ENCODE peak calls at places on chromosomes 2 and 18, in five cellular contexts. X is tibial nerve, O is WTC11, F is lower lobe of right lung, W is SK-N-SH. M is an unnamed sample.

GRCh38 chr2:113232123-113232522 is 46.6 kb downstream of the PAX8 start:
- DNase-seq in O (no peak), W (no peak), X (no peak), F (no peak), M (no peak)

GRCh38 chr2:231124833-231125232 is at the start of gene HTR2B:
- DNase-seq in F (no peak), X (peak), O (no peak), W (peak), M (no peak)

GRCh38 chr2:173934895-173935294 is 30.3 kb downstream of the SP3 start:
- DNase-seq in W (no peak), F (no peak), X (no peak), O (no peak), M (no peak)

GRCh38 chr2:19769513-19769912 is 132.3 kb downstream of the TTC32 start:
- DNase-seq in O (no peak), F (no peak), W (no peak), X (no peak), M (no peak)

GRCh38 chr2:181106229-181106628 is 125.8 kb downstream of the UBE2E3 start:
- DNase-seq in F (no peak), O (no peak), W (peak), X (no peak), M (no peak)

GRCh38 chr18:2901405-2901989 is 54.7 kb downstream of the EMILIN2 start:
- DNase-seq in W (no peak), F (no peak), X (no peak), O (no peak), M (no peak)

GRCh38 chr2:221243758-221244157 is 328.3 kb downstream of the EPHA4 start:
- DNase-seq in X (no peak), F (no peak), O (no peak), W (no peak), M (no peak)

GRCh38 chr2:96174251-96175144 is 29.3 kb upstream of the DUSP2 start:
- DNase-seq in W (peak), O (peak), X (peak), F (peak), M (peak)

GRCh38 chr2:149738771-149739170 is 151.2 kb upstream of the MMADHC start:
- DNase-seq in F (no peak), O (no peak), W (no peak), X (no peak), M (no peak)

GRCh38 chr2:179883407-179883806 is 22.0 kb upstream of the ZNF385B start:
- DNase-seq in O (no peak), X (no peak), F (no peak), W (no peak), M (no peak)

GRCh38 chr2:241780939-241781569 is 4.4 kb downstream of the GAL3ST2 start:
- DNase-seq in W (no peak), F (no peak), X (no peak), O (no peak), M (no peak)

GRCh38 chr2:88211809-88212154 is 41.6 kb downstream of the THNSL2 start:
- DNase-seq in X (no peak), F (no peak), O (no peak), W (no peak), M (no peak)

GRCh38 chr2:241844066-241844728 is 14.5 kb downstream of the PDCD1 start:
- DNase-seq in O (peak), W (peak), F (peak), X (peak), M (peak)

GRCh38 chr18:70374154-70374553 is 85.3 kb downstream of the SOCS6 start:
- DNase-seq in W (no peak), X (no peak), F (no peak), O (no peak), M (no peak)

GRCh38 chr2:171034315-171034714 is 105.3 kb downstream of the GORASP2 start:
- DNase-seq in X (no peak), W (no peak), F (no peak), O (no peak), M (no peak)

GRCh38 chr2:111169268-111169667 is 48.6 kb downstream of the BCL2L11 start:
- DNase-seq in X (no peak), F (no peak), W (no peak), O (no peak), M (no peak)

DNA sequence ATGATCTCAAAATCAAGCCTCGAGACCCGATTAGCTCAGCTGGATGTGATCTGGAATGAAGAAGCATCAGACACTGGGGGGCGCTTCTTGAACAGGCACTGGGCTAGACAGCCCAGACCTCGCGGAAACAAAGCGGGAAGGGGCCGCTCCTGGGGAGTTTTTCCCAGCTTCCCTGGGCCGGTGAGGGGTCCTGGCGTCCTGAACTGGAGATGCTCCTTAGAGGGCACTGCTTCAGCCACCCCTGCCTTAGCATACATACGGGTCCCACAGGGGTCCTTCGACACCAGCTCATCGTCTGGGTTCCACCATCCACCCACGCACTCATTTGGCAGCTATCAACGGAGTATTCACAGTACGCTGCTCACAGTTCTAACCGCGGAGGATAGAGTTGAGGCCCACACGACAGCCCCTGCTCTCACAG is 146.7 kb downstream of the TSN start:
- DNase-seq in O (peak), F (no peak), X (peak), W (no peak), M (no peak)
- TF ChIP-seq CTCF in O (no peak), F (no peak), X (peak), W (no peak), M (no peak)

DNA sequence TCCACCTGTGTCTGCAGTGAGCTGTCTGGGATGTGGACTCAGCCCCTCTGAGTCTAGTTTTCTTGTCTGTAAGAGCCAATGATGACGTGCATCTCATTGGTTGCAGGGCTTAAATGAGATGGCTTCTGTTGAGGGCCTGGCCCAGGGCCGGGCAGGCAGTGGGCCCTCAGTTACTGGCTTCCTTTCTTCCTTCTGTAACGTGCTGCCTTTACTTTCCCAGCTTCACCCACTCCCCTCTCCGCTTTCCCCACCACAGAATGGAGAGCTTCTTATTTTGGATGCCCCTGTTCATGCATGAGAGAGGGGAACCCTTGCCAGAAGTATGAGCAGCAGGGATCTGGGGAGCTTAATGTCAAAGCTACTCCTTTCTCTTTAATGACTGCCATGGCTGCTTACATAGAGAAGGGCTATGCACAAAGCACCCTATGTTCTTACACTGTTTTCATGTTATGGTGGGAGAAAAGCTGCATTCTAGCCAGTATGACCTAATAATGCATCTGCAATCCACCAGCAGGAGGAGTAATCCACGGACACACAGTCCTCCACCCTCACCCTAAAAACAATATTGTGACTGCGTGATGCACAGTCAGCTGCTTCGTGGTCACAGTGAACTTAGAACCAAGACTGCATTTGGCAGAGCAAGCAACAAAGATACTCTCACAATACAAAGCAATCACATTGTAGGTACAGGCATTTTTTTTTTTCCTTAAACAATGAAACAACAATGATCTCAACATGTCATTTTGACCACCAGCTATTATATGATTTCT is 37.2 kb downstream of the CREG2 start:
- DNase-seq in O (no peak), W (no peak), F (no peak), X (no peak), M (no peak)
- TF ChIP-seq CTCF in O (no peak), W (peak), F (peak), X (peak), M (no peak)

GRCh38 chr2:29314816-29315571 is 199.8 kb downstream of the CLIP4 start:
- DNase-seq in F (peak), X (no peak), O (peak), W (no peak), M (no peak)
- TF ChIP-seq CTCF in F (no peak), X (no peak), O (no peak), W (no peak), M (no peak)

GRCh38 chr2:108805032-108805431 is 18.5 kb downstream of the CCDC138 start:
- DNase-seq in O (no peak), F (no peak), X (no peak), W (no peak), M (no peak)
- TF ChIP-seq CTCF in O (no peak), F (no peak), X (no peak), W (no peak), M (no peak)

GRCh38 chr18:50428531-50429206 is 53.8 kb downstream of the SKA1 start:
- DNase-seq in W (peak), O (no peak), X (no peak), F (no peak), M (no peak)

GRCh38 chr18:50432915-50433314 is 58.1 kb downstream of the SKA1 start:
- DNase-seq in F (no peak), W (no peak), O (no peak), X (no peak), M (no peak)

GRCh38 chr18:50427896-50428295 is 53.0 kb downstream of the SKA1 start:
- DNase-seq in W (no peak), O (no peak), X (no peak), F (no peak), M (no peak)

GRCh38 chr18:50424877-50425690 is 50.2 kb downstream of the SKA1 start:
- DNase-seq in W (no peak), X (no peak), F (no peak), O (no peak), M (no peak)

GRCh38 chr18:50429207-50429948 is 54.5 kb downstream of the SKA1 start:
- DNase-seq in W (peak), F (no peak), X (no peak), O (no peak), M (no peak)
- TF ChIP-seq CTCF in W (peak), F (peak), X (peak), O (peak), M (peak)

GRCh38 chr18:3931542-3932112 is 481.7 kb downstream of the TGIF1 start:
- DNase-seq in W (no peak), F (no peak), O (no peak), X (no peak), M (no peak)
- TF ChIP-seq CTCF in W (no peak), F (no peak), O (no peak), X (no peak), M (no peak)

GRCh38 chr2:163565192-163565591 is 170.6 kb downstream of the FIGN start:
- DNase-seq in W (no peak), O (no peak), X (no peak), F (no peak), M (no peak)
- TF ChIP-seq CTCF in W (peak), O (no peak), X (no peak), F (no peak), M (no peak)

GRCh38 chr18:48022021-48022420 is 91.6 kb upstream of the SMAD2 start:
- DNase-seq in X (no peak), O (peak), W (no peak), F (no peak), M (no peak)

GRCh38 chr18:48024891-48025660 is 94.6 kb upstream of the SMAD2 start:
- DNase-seq in W (no peak), F (peak), O (peak), X (no peak), M (peak)

GRCh38 chr18:48023334-48024008 is 93.0 kb upstream of the SMAD2 start:
- DNase-seq in X (peak), F (peak), O (peak), W (peak), M (peak)

GRCh38 chr18:48022531-48023330 is 92.3 kb upstream of the SMAD2 start:
- DNase-seq in F (no peak), W (peak), X (no peak), O (peak), M (no peak)

DNA sequence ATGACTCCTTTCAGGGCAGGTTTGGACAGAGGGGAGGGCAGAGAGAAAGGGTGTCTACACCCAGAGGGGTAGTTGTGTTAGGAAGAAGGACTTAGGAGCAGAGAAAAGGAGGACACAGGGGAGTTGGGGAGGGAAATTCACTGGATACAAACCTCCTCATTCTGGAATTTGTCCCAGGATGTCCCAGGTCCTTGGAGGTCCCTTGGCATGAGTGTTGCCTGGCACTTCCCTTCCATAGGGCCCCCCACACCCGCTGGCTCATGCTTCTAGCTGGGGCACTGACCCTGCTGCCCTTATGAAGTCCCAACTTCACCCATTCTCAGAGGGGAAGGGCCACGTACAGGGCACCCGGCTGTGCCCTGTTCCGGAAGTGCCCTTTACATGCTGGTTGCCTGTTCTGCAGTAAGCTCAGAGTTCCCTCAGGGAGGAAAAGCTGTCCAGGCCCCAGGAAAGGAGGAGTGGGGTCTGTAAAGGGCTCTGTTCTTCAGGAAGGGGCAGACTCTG is 93.6 kb upstream of the SMAD2 start:
- DNase-seq in O (peak), W (no peak), F (peak), X (no peak), M (no peak)
- TF ChIP-seq CTCF in O (no peak), W (no peak), F (no peak), X (no peak), M (no peak)